ENCODE peak calls at places on chromosome 10, in eight cellular contexts. One of them, this sample, is unnamed.

GRCh38 chr10:123999956-124000615 is 93.3 kb downstream of the CHST15 start:
- DNase-seq in fibroblast of mammary gland: no peak
- DNase-seq in activated naive CD4-positive, alpha-beta T cell treated with anti-CD3 and anti-CD28 coated beads, Interleukin-2, amount 10 ng/mL, durations not matched to agents 7 days and 5 days: no peak
- DNase-seq in OCI-LY7: no peak
- DNase-seq in head of caudate nucleus: peak
- DNase-seq in H7: peak
- DNase-seq in prostate gland: no peak
- DNase-seq in HS-27A: no peak
- DNase-seq in this sample: peak

GRCh38 chr10:84341983-84342382 is 13.6 kb downstream of the CCSER2 start:
- DNase-seq in head of caudate nucleus: no peak
- DNase-seq in prostate gland: no peak
- DNase-seq in OCI-LY7: no peak
- DNase-seq in H7: peak
- DNase-seq in HS-27A: no peak
- DNase-seq in fibroblast of mammary gland: no peak
- DNase-seq in activated naive CD4-positive, alpha-beta T cell treated with anti-CD3 and anti-CD28 coated beads, Interleukin-2, amount 10 ng/mL, durations not matched to agents 7 days and 5 days: no peak
- DNase-seq in this sample: no peak

GRCh38 chr10:76618641-76619040 is 1019.0 kb downstream of the KCNMA1 start:
- DNase-seq in activated naive CD4-positive, alpha-beta T cell treated with anti-CD3 and anti-CD28 coated beads, Interleukin-2, amount 10 ng/mL, durations not matched to agents 7 days and 5 days: no peak
- DNase-seq in prostate gland: no peak
- DNase-seq in OCI-LY7: no peak
- DNase-seq in HS-27A: no peak
- DNase-seq in fibroblast of mammary gland: no peak
- DNase-seq in head of caudate nucleus: no peak
- DNase-seq in H7: no peak
- DNase-seq in this sample: no peak

GRCh38 chr10:117617664-117618063 is 75.1 kb downstream of the EMX2 start:
- DNase-seq in H7: no peak
- DNase-seq in prostate gland: no peak
- DNase-seq in HS-27A: no peak
- DNase-seq in activated naive CD4-positive, alpha-beta T cell treated with anti-CD3 and anti-CD28 coated beads, Interleukin-2, amount 10 ng/mL, durations not matched to agents 7 days and 5 days: no peak
- DNase-seq in fibroblast of mammary gland: no peak
- DNase-seq in head of caudate nucleus: no peak
- DNase-seq in OCI-LY7: no peak
- DNase-seq in this sample: no peak

GRCh38 chr10:75165684-75166622 is 44.6 kb upstream of the VDAC2 start:
- DNase-seq in fibroblast of mammary gland: no peak
- DNase-seq in OCI-LY7: peak
- DNase-seq in activated naive CD4-positive, alpha-beta T cell treated with anti-CD3 and anti-CD28 coated beads, Interleukin-2, amount 10 ng/mL, durations not matched to agents 7 days and 5 days: peak
- DNase-seq in prostate gland: no peak
- DNase-seq in H7: no peak
- DNase-seq in HS-27A: no peak
- DNase-seq in head of caudate nucleus: no peak
- DNase-seq in this sample: no peak

GRCh38 chr10:132305654-132306340 is 2.0 kb downstream of the STK32C start:
- DNase-seq in H7: no peak
- DNase-seq in activated naive CD4-positive, alpha-beta T cell treated with anti-CD3 and anti-CD28 coated beads, Interleukin-2, amount 10 ng/mL, durations not matched to agents 7 days and 5 days: no peak
- DNase-seq in HS-27A: no peak
- DNase-seq in head of caudate nucleus: peak
- DNase-seq in fibroblast of mammary gland: no peak
- DNase-seq in prostate gland: no peak
- DNase-seq in OCI-LY7: no peak
- DNase-seq in this sample: peak

GRCh38 chr10:14016942-14017341 is 313.8 kb downstream of the FRMD4A start:
- DNase-seq in fibroblast of mammary gland: peak
- DNase-seq in H7: no peak
- DNase-seq in HS-27A: no peak
- DNase-seq in activated naive CD4-positive, alpha-beta T cell treated with anti-CD3 and anti-CD28 coated beads, Interleukin-2, amount 10 ng/mL, durations not matched to agents 7 days and 5 days: no peak
- DNase-seq in OCI-LY7: no peak
- DNase-seq in head of caudate nucleus: no peak
- DNase-seq in prostate gland: no peak
- DNase-seq in this sample: no peak

GRCh38 chr10:117501460-117502035 is 41.0 kb upstream of the EMX2 start:
- DNase-seq in HS-27A: no peak
- DNase-seq in prostate gland: no peak
- DNase-seq in activated naive CD4-positive, alpha-beta T cell treated with anti-CD3 and anti-CD28 coated beads, Interleukin-2, amount 10 ng/mL, durations not matched to agents 7 days and 5 days: no peak
- DNase-seq in OCI-LY7: no peak
- DNase-seq in head of caudate nucleus: no peak
- DNase-seq in fibroblast of mammary gland: no peak
- DNase-seq in H7: peak
- DNase-seq in this sample: peak

GRCh38 chr10:16870331-16870730 is 53.1 kb upstream of the RSU1 start:
- DNase-seq in activated naive CD4-positive, alpha-beta T cell treated with anti-CD3 and anti-CD28 coated beads, Interleukin-2, amount 10 ng/mL, durations not matched to agents 7 days and 5 days: no peak
- DNase-seq in head of caudate nucleus: no peak
- DNase-seq in prostate gland: no peak
- DNase-seq in H7: no peak
- DNase-seq in OCI-LY7: no peak
- DNase-seq in fibroblast of mammary gland: no peak
- DNase-seq in HS-27A: no peak
- DNase-seq in this sample: no peak

GRCh38 chr10:100890696-100891271 is 22.0 kb upstream of the SLF2 start:
- DNase-seq in fibroblast of mammary gland: peak
- DNase-seq in H7: no peak
- DNase-seq in head of caudate nucleus: no peak
- DNase-seq in prostate gland: no peak
- DNase-seq in activated naive CD4-positive, alpha-beta T cell treated with anti-CD3 and anti-CD28 coated beads, Interleukin-2, amount 10 ng/mL, durations not matched to agents 7 days and 5 days: no peak
- DNase-seq in HS-27A: peak
- DNase-seq in OCI-LY7: no peak
- DNase-seq in this sample: no peak

GRCh38 chr10:99431190-99431549 is 746 bp upstream of the GOT1 start:
- DNase-seq in head of caudate nucleus: peak
- DNase-seq in H7: peak
- DNase-seq in OCI-LY7: peak
- DNase-seq in prostate gland: peak
- DNase-seq in fibroblast of mammary gland: peak
- DNase-seq in activated naive CD4-positive, alpha-beta T cell treated with anti-CD3 and anti-CD28 coated beads, Interleukin-2, amount 10 ng/mL, durations not matched to agents 7 days and 5 days: peak
- DNase-seq in HS-27A: no peak
- DNase-seq in this sample: no peak

GRCh38 chr10:101095550-101096213 is 33.9 kb downstream of the KAZALD1 start:
- DNase-seq in H7: peak
- DNase-seq in prostate gland: peak
- DNase-seq in fibroblast of mammary gland: peak
- DNase-seq in OCI-LY7: peak
- DNase-seq in HS-27A: peak
- DNase-seq in activated naive CD4-positive, alpha-beta T cell treated with anti-CD3 and anti-CD28 coated beads, Interleukin-2, amount 10 ng/mL, durations not matched to agents 7 days and 5 days: peak
- DNase-seq in head of caudate nucleus: peak
- DNase-seq in this sample: no peak

This sample was measured in mesenteric fat pad.